ENCODE peak calls at places on chromosome 5, in nine cellular contexts. D is IMR-90; E is prostate gland; Z is AG04450; K is tibial artery; J is uterus; U is heart left ventricle; G is colonic mucosa; M is CD8-positive, alpha-beta T cell. Y is an unnamed sample.

GRCh38 chr5:168417731-168418429 is 68.4 kb upstream of the RARS1 start:
- DNase-seq in D (peak), E (no peak), Z (no peak), K (no peak), J (no peak), U (no peak), G (no peak), M (no peak), Y (no peak)

GRCh38 chr5:1295650-1296037 is 776 bp upstream of the TERT start:
- DNase-seq in D (no peak), E (no peak), Z (no peak), K (no peak), J (no peak), U (peak), G (peak), M (no peak), Y (no peak)

GRCh38 chr5:33401482-33402390 is 39.0 kb upstream of the TARS1 start:
- DNase-seq in D (peak), E (no peak), Z (no peak), K (no peak), J (no peak), U (no peak), G (no peak), M (no peak), Y (peak)

GRCh38 chr5:139565411-139566305 is 4.5 kb downstream of the UBE2D2 start:
- DNase-seq in D (peak), E (no peak), Z (no peak), K (no peak), J (no peak), U (no peak), G (no peak), M (peak), Y (no peak)

GRCh38 chr5:124889522-124889828 is 143.0 kb upstream of the ZNF608 start:
- DNase-seq in D (no peak), E (no peak), Z (no peak), K (no peak), J (no peak), U (no peak), G (no peak), M (no peak), Y (no peak)

GRCh38 chr5:926416-927171 is 33.9 kb downstream of the TRIP13 start:
- DNase-seq in D (no peak), E (no peak), Z (no peak), K (peak), J (no peak), U (no peak), G (no peak), M (no peak), Y (peak)

GRCh38 chr5:128380324-128380723 is 157.7 kb downstream of the FBN2 start:
- DNase-seq in D (no peak), E (no peak), Z (no peak), K (no peak), J (no peak), U (no peak), G (no peak), M (no peak), Y (no peak)

GRCh38 chr5:40071870-40072269 is 607.8 kb upstream of the PTGER4 start:
- DNase-seq in D (peak), E (no peak), Z (peak), K (no peak), J (no peak), U (no peak), G (no peak), M (no peak), Y (no peak)

GRCh38 chr5:34833991-34834793 is 4.8 kb upstream of the TTC23L start:
- DNase-seq in D (no peak), E (no peak), Z (no peak), K (no peak), J (no peak), U (no peak), G (no peak), M (no peak), Y (no peak)

GRCh38 chr5:142388696-142389095 is 63.9 kb upstream of the SPRY4 start:
- DNase-seq in D (peak), E (no peak), Z (no peak), K (no peak), J (no peak), U (no peak), G (no peak), M (no peak), Y (no peak)

GRCh38 chr5:140159014-140159927 is 15.7 kb upstream of the CYSTM1 start:
- DNase-seq in D (no peak), E (no peak), Z (no peak), K (no peak), J (no peak), U (no peak), G (no peak), M (no peak), Y (no peak)

GRCh38 chr5:6195711-6196358 is 182.5 kb downstream of the MED10 start:
- DNase-seq in D (no peak), E (no peak), Z (no peak), K (no peak), J (no peak), U (no peak), G (no peak), M (no peak), Y (no peak)

GRCh38 chr5:38923661-38924451 is 78.0 kb downstream of the OSMR start:
- DNase-seq in D (peak), E (no peak), Z (no peak), K (no peak), J (no peak), U (no peak), G (no peak), M (no peak), Y (no peak)

GRCh38 chr5:9288234-9288633 is 257.6 kb downstream of the SEMA5A start:
- DNase-seq in D (no peak), E (no peak), Z (no peak), K (no peak), J (no peak), U (peak), G (no peak), M (no peak), Y (no peak)

GRCh38 chr5:12522116-12522515 is 617.9 kb upstream of the CTNND2 start:
- DNase-seq in D (no peak), E (no peak), Z (no peak), K (no peak), J (no peak), U (no peak), G (no peak), M (no peak), Y (peak)

GRCh38 chr5:72505026-72505425 is 2.2 kb downstream of the ZNF366 start:
- DNase-seq in D (no peak), E (no peak), Z (no peak), K (no peak), J (no peak), U (no peak), G (no peak), M (no peak), Y (no peak)

GRCh38 chr5:171682801-171683200 is 102.8 kb upstream of the SMIM23 start:
- DNase-seq in D (no peak), E (no peak), Z (no peak), K (peak), J (no peak), U (no peak), G (no peak), M (no peak), Y (no peak)

GRCh38 chr5:103021310-103021709 is 98.6 kb downstream of the GIN1 start:
- DNase-seq in D (peak), E (no peak), Z (no peak), K (no peak), J (no peak), U (no peak), G (no peak), M (no peak), Y (no peak)

GRCh38 chr5:139958749-139959148 is 84.3 kb downstream of the NRG2 start:
- DNase-seq in D (no peak), E (no peak), Z (no peak), K (no peak), J (no peak), U (no peak), G (no peak), M (no peak), Y (no peak)

GRCh38 chr5:1176473-1177391 is 24.7 kb upstream of the SLC6A19 start:
- DNase-seq in D (no peak), E (no peak), Z (no peak), K (no peak), J (no peak), U (peak), G (no peak), M (no peak), Y (no peak)

GRCh38 chr5:54514841-54515432 is 2.6 kb upstream of the SNX18 start:
- DNase-seq in D (peak), E (no peak), Z (peak), K (no peak), J (no peak), U (no peak), G (no peak), M (no peak), Y (no peak)

GRCh38 chr5:162593881-162594280 is 526.3 kb downstream of the GABRG2 start:
- DNase-seq in D (no peak), E (no peak), Z (no peak), K (no peak), J (no peak), U (no peak), G (no peak), M (no peak), Y (no peak)

GRCh38 chr5:172267943-172268342 is 15.6 kb downstream of the UBTD2 start:
- DNase-seq in D (no peak), E (no peak), Z (no peak), K (no peak), J (no peak), U (no peak), G (no peak), M (no peak), Y (no peak)

GRCh38 chr5:91302335-91302734 is 80.8 kb downstream of the ARRDC3 start:
- DNase-seq in D (no peak), E (no peak), Z (no peak), K (no peak), J (no peak), U (no peak), G (no peak), M (no peak), Y (no peak)

GRCh38 chr5:179974946-179975712 is 67.4 kb upstream of the TBC1D9B start:
- DNase-seq in D (no peak), E (no peak), Z (no peak), K (no peak), J (no peak), U (no peak), G (peak), M (no peak), Y (no peak)

GRCh38 chr5:181100121-181101015 is 30.6 kb downstream of the OR2V1 start:
- DNase-seq in D (no peak), E (no peak), Z (no peak), K (no peak), J (no peak), U (no peak), G (no peak), M (no peak), Y (no peak)

DNA sequence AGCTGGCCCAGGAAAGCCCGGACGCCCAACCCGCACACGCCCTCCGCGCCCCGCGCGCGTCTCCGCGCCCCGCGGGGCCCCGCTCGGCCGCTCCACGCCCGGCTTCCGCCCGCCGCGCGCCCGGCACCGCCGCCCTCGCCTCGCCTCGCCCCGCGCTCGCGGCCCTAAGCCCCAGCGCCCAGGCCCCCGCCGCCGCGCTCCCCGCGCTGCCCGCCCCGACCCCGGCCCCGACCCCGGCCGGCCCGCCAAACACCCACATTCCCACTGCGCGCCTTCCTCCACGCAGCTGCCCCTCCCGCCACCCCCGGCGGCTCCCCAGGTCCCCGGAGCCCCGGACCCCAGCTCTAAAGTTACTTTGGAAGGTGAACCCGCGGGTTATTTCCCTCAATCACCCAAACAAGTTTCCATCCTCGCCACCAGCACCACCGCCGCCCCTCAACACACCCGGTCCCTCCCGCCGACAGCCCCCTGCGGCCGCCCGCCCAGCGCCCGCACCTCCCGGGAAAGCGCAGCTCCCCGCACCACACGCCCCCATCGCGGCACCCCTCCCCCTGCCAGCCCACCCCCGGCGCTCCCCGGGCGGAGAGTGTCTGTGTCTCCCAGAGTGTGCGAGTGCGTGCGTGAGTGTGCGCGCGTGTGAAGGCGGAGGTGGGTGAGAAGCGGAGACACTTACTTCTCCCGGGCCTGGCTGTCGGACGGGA is 439 bp downstream of the SSBP2 start:
- DNase-seq in D (no peak), E (no peak), Z (no peak), K (no peak), J (no peak), U (peak), G (peak), M (no peak), Y (peak)
- H3K27ac ChIP-seq in D (peak), E (peak), Z (peak), K (peak), J (peak), U (peak), G (peak), M (peak), Y (peak)

DNA sequence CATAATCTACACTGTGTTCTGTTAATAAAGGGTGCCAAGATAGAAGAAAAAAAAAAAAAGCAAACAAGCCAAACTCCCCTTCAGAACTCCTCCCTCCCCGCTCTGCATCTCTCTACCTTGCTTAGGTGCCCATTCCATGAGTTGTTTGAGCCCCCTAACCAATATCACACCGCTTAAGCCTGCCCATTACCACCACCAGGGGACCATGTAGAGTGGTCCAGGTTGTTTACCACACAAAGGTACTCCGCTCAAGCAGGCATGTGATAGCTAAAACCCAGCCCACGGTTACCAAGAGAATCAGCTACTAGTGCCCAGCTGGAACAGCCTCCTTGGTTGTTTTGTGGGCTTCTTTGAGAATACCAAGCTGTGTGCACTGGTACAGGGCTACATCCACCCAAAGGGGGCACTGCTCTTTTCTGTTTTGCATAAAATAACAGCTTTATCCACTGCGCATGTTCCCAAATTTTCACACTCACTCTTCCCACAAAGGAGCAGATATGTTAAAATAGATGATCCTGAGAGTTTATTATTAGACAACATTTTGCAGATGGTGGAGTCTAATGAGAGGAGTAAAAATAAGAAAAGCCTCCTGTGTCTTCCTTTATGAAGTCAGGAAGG is 304.1 kb downstream of the DEPDC1B start:
- DNase-seq in D (no peak), E (no peak), Z (no peak), K (no peak), J (no peak), U (no peak), G (no peak), M (no peak), Y (no peak)
- TF ChIP-seq CTCF in D (peak), E (no peak), Z (no peak), K (no peak), J (no peak), U (no peak), G (no peak), M (no peak), Y (no peak)

GRCh38 chr5:143572270-143572669 is 168.8 kb upstream of the NR3C1 start:
- DNase-seq in D (no peak), E (no peak), Z (no peak), K (no peak), J (no peak), U (no peak), G (no peak), M (no peak), Y (no peak)
- H3K27ac ChIP-seq in D (no peak), E (no peak), Z (no peak), K (no peak), J (no peak), U (no peak), G (no peak), M (no peak), Y (no peak)

DNA sequence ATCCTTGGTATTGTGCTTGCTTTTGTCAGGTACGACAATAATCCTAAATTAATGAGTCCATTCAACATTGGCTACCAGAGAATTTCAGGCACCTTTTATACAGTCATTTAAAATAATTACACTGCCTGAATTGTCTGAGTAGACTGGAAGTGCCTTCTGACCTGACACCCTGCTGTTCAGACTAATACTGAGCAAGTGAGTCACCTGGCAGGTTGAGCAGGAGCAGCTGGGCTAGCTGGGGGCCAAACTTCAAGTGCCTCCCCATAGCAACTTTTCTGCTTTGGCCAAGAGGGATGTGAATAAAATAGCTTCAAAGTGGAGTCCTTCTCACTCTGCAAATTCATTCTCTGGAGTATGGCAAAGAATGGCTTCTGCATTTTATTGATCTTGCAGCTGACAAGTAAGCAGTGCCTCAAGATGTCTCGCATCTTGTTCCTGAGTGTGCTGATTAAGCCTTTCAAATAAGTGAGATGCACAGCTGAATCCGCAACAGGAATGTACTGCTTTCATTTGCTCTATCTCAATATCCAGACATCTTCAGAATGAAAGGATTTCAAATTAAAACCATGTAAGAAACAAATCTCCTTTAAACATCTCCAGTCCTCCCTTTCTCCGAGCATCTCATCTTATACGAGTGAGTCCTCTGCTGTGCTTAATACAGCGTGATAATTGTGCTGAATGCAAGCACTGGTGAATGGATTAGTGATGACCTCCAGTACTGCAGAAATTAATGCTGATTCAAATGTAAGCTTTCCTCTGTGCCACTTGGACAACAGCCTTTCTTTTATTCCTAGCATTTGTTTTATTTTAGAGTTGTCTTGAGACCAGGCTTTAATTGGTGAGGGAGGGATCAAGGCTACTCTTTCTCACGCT is 271.2 kb downstream of the EDIL3 start:
- DNase-seq in D (peak), E (no peak), Z (no peak), K (no peak), J (no peak), U (no peak), G (no peak), M (no peak), Y (no peak)
- TF ChIP-seq CTCF in D (no peak), E (no peak), Z (no peak), K (no peak), J (no peak), U (no peak), G (no peak), M (no peak), Y (no peak)

Y was measured in RWPE1.